ENCODE peak calls at places on chromosomes 13 and 19, in six cellular contexts. One of them, this sample, is unnamed.

GRCh38 chr13:54965881-54966280 is 1937.3 kb downstream of the OLFM4 start:
- DNase-seq in activated CD8-positive, alpha-beta memory T cell treated with anti-CD3 and anti-CD28 coated beads for 4 hours: no peak
- DNase-seq in stimulated activated CD4-positive, alpha-beta T cell treated with anti-CD3 and anti-CD28 coated beads, Interleukin-1b, Interleukin-23, amount 100 ng/mL, for 4 hours: no peak
- DNase-seq in GM10248: no peak
- DNase-seq in renal cortical epithelial cell: no peak
- DNase-seq in NCI-H2081: no peak
- DNase-seq in this sample: no peak

GRCh38 chr19:45271709-45272108 is 20.6 kb downstream of the MARK4 start:
- DNase-seq in activated CD8-positive, alpha-beta memory T cell treated with anti-CD3 and anti-CD28 coated beads for 4 hours: no peak
- DNase-seq in stimulated activated CD4-positive, alpha-beta T cell treated with anti-CD3 and anti-CD28 coated beads, Interleukin-1b, Interleukin-23, amount 100 ng/mL, for 4 hours: no peak
- DNase-seq in GM10248: no peak
- DNase-seq in renal cortical epithelial cell: no peak
- DNase-seq in NCI-H2081: no peak
- DNase-seq in this sample: no peak

GRCh38 chr19:50728084-50728737 is 5.0 kb downstream of the CLEC11A start:
- DNase-seq in activated CD8-positive, alpha-beta memory T cell treated with anti-CD3 and anti-CD28 coated beads for 4 hours: peak; percentile 73
- DNase-seq in stimulated activated CD4-positive, alpha-beta T cell treated with anti-CD3 and anti-CD28 coated beads, Interleukin-1b, Interleukin-23, amount 100 ng/mL, for 4 hours: peak; percentile 73
- DNase-seq in GM10248: peak; percentile 33
- DNase-seq in renal cortical epithelial cell: peak; percentile 59
- DNase-seq in NCI-H2081: no peak
- DNase-seq in this sample: peak; percentile 43

GRCh38 chr13:65724261-65724660 is 1505.9 kb downstream of the PCDH9 start:
- DNase-seq in activated CD8-positive, alpha-beta memory T cell treated with anti-CD3 and anti-CD28 coated beads for 4 hours: no peak
- DNase-seq in stimulated activated CD4-positive, alpha-beta T cell treated with anti-CD3 and anti-CD28 coated beads, Interleukin-1b, Interleukin-23, amount 100 ng/mL, for 4 hours: no peak
- DNase-seq in GM10248: no peak
- DNase-seq in renal cortical epithelial cell: no peak
- DNase-seq in NCI-H2081: no peak
- DNase-seq in this sample: no peak

GRCh38 chr13:76687467-76687866 is 198.7 kb downstream of the KCTD12 start:
- DNase-seq in activated CD8-positive, alpha-beta memory T cell treated with anti-CD3 and anti-CD28 coated beads for 4 hours: no peak
- DNase-seq in stimulated activated CD4-positive, alpha-beta T cell treated with anti-CD3 and anti-CD28 coated beads, Interleukin-1b, Interleukin-23, amount 100 ng/mL, for 4 hours: no peak
- DNase-seq in GM10248: no peak
- DNase-seq in renal cortical epithelial cell: no peak
- DNase-seq in NCI-H2081: no peak
- DNase-seq in this sample: no peak

GRCh38 chr13:75458696-75459422 is 23.1 kb downstream of the TBC1D4 start:
- DNase-seq in activated CD8-positive, alpha-beta memory T cell treated with anti-CD3 and anti-CD28 coated beads for 4 hours: no peak
- DNase-seq in stimulated activated CD4-positive, alpha-beta T cell treated with anti-CD3 and anti-CD28 coated beads, Interleukin-1b, Interleukin-23, amount 100 ng/mL, for 4 hours: no peak
- DNase-seq in GM10248: peak; percentile 64
- DNase-seq in renal cortical epithelial cell: peak; percentile 81
- DNase-seq in NCI-H2081: peak; percentile 85
- DNase-seq in this sample: peak; percentile 66

GRCh38 chr19:7265963-7266362 is 28.3 kb downstream of the INSR start:
- DNase-seq in activated CD8-positive, alpha-beta memory T cell treated with anti-CD3 and anti-CD28 coated beads for 4 hours: no peak
- DNase-seq in stimulated activated CD4-positive, alpha-beta T cell treated with anti-CD3 and anti-CD28 coated beads, Interleukin-1b, Interleukin-23, amount 100 ng/mL, for 4 hours: no peak
- DNase-seq in GM10248: no peak
- DNase-seq in renal cortical epithelial cell: no peak
- DNase-seq in NCI-H2081: peak; percentile 10
- DNase-seq in this sample: no peak

GRCh38 chr13:97367016-97367415 is 67.0 kb upstream of the RAP2A start:
- DNase-seq in activated CD8-positive, alpha-beta memory T cell treated with anti-CD3 and anti-CD28 coated beads for 4 hours: no peak
- DNase-seq in stimulated activated CD4-positive, alpha-beta T cell treated with anti-CD3 and anti-CD28 coated beads, Interleukin-1b, Interleukin-23, amount 100 ng/mL, for 4 hours: no peak
- DNase-seq in GM10248: no peak
- DNase-seq in renal cortical epithelial cell: peak; percentile 72
- DNase-seq in NCI-H2081: no peak
- DNase-seq in this sample: no peak

GRCh38 chr19:56294557-56294956 is 20.1 kb downstream of the ZSCAN5A start:
- DNase-seq in activated CD8-positive, alpha-beta memory T cell treated with anti-CD3 and anti-CD28 coated beads for 4 hours: no peak
- DNase-seq in stimulated activated CD4-positive, alpha-beta T cell treated with anti-CD3 and anti-CD28 coated beads, Interleukin-1b, Interleukin-23, amount 100 ng/mL, for 4 hours: no peak
- DNase-seq in GM10248: no peak
- DNase-seq in renal cortical epithelial cell: peak; percentile 13
- DNase-seq in NCI-H2081: peak; percentile 86
- DNase-seq in this sample: no peak

GRCh38 chr19:42176990-42177685 is 40.3 kb downstream of the DEDD2 start:
- DNase-seq in activated CD8-positive, alpha-beta memory T cell treated with anti-CD3 and anti-CD28 coated beads for 4 hours: peak; percentile 50
- DNase-seq in stimulated activated CD4-positive, alpha-beta T cell treated with anti-CD3 and anti-CD28 coated beads, Interleukin-1b, Interleukin-23, amount 100 ng/mL, for 4 hours: peak; percentile 73
- DNase-seq in GM10248: peak; percentile 75
- DNase-seq in renal cortical epithelial cell: peak; percentile 6
- DNase-seq in NCI-H2081: peak; percentile 78
- DNase-seq in this sample: peak; percentile 86

GRCh38 chr13:89721216-89721615 is 1626.3 kb upstream of the MIR17HG start:
- DNase-seq in activated CD8-positive, alpha-beta memory T cell treated with anti-CD3 and anti-CD28 coated beads for 4 hours: no peak
- DNase-seq in stimulated activated CD4-positive, alpha-beta T cell treated with anti-CD3 and anti-CD28 coated beads, Interleukin-1b, Interleukin-23, amount 100 ng/mL, for 4 hours: no peak
- DNase-seq in GM10248: no peak
- DNase-seq in renal cortical epithelial cell: no peak
- DNase-seq in NCI-H2081: no peak
- DNase-seq in this sample: no peak

GRCh38 chr13:46721054-46721453 is 75.9 kb downstream of the ESD start:
- DNase-seq in activated CD8-positive, alpha-beta memory T cell treated with anti-CD3 and anti-CD28 coated beads for 4 hours: peak; percentile 5
- DNase-seq in stimulated activated CD4-positive, alpha-beta T cell treated with anti-CD3 and anti-CD28 coated beads, Interleukin-1b, Interleukin-23, amount 100 ng/mL, for 4 hours: peak; percentile 18
- DNase-seq in GM10248: peak; percentile 21
- DNase-seq in renal cortical epithelial cell: peak; percentile 29
- DNase-seq in NCI-H2081: peak; percentile 4
- DNase-seq in this sample: no peak

GRCh38 chr13:74246398-74246975 is 112.3 kb upstream of the KLF12 start:
- DNase-seq in activated CD8-positive, alpha-beta memory T cell treated with anti-CD3 and anti-CD28 coated beads for 4 hours: no peak
- DNase-seq in stimulated activated CD4-positive, alpha-beta T cell treated with anti-CD3 and anti-CD28 coated beads, Interleukin-1b, Interleukin-23, amount 100 ng/mL, for 4 hours: no peak
- DNase-seq in GM10248: no peak
- DNase-seq in renal cortical epithelial cell: no peak
- DNase-seq in NCI-H2081: no peak
- DNase-seq in this sample: no peak

GRCh38 chr19:719636-720377 is 11.1 kb downstream of the PALM start:
- DNase-seq in activated CD8-positive, alpha-beta memory T cell treated with anti-CD3 and anti-CD28 coated beads for 4 hours: no peak
- DNase-seq in stimulated activated CD4-positive, alpha-beta T cell treated with anti-CD3 and anti-CD28 coated beads, Interleukin-1b, Interleukin-23, amount 100 ng/mL, for 4 hours: no peak
- DNase-seq in GM10248: no peak
- DNase-seq in renal cortical epithelial cell: no peak
- DNase-seq in NCI-H2081: no peak
- DNase-seq in this sample: no peak

GRCh38 chr13:37617162-37617561 is 18.6 kb upstream of the POSTN start:
- DNase-seq in activated CD8-positive, alpha-beta memory T cell treated with anti-CD3 and anti-CD28 coated beads for 4 hours: no peak
- DNase-seq in stimulated activated CD4-positive, alpha-beta T cell treated with anti-CD3 and anti-CD28 coated beads, Interleukin-1b, Interleukin-23, amount 100 ng/mL, for 4 hours: no peak
- DNase-seq in GM10248: no peak
- DNase-seq in renal cortical epithelial cell: peak; percentile 96
- DNase-seq in NCI-H2081: no peak
- DNase-seq in this sample: no peak

GRCh38 chr13:49450105-49450819 is 6.2 kb downstream of the SETDB2 start:
- DNase-seq in activated CD8-positive, alpha-beta memory T cell treated with anti-CD3 and anti-CD28 coated beads for 4 hours: no peak
- DNase-seq in stimulated activated CD4-positive, alpha-beta T cell treated with anti-CD3 and anti-CD28 coated beads, Interleukin-1b, Interleukin-23, amount 100 ng/mL, for 4 hours: no peak
- DNase-seq in GM10248: no peak
- DNase-seq in renal cortical epithelial cell: no peak
- DNase-seq in NCI-H2081: no peak
- DNase-seq in this sample: no peak

GRCh38 chr13:32031025-32031814 is at the start of gene FRY:
- DNase-seq in activated CD8-positive, alpha-beta memory T cell treated with anti-CD3 and anti-CD28 coated beads for 4 hours: peak; percentile 2
- DNase-seq in stimulated activated CD4-positive, alpha-beta T cell treated with anti-CD3 and anti-CD28 coated beads, Interleukin-1b, Interleukin-23, amount 100 ng/mL, for 4 hours: peak; percentile 23
- DNase-seq in GM10248: peak; percentile 75
- DNase-seq in renal cortical epithelial cell: no peak
- DNase-seq in NCI-H2081: peak; percentile 77
- DNase-seq in this sample: peak; percentile 81

GRCh38 chr19:39406656-39407393 is at the start of gene ZFP36:
- DNase-seq in activated CD8-positive, alpha-beta memory T cell treated with anti-CD3 and anti-CD28 coated beads for 4 hours: peak; percentile 80
- DNase-seq in stimulated activated CD4-positive, alpha-beta T cell treated with anti-CD3 and anti-CD28 coated beads, Interleukin-1b, Interleukin-23, amount 100 ng/mL, for 4 hours: peak; percentile 85
- DNase-seq in GM10248: peak; percentile 79
- DNase-seq in renal cortical epithelial cell: peak; percentile 55
- DNase-seq in NCI-H2081: peak; percentile 48
- DNase-seq in this sample: peak; percentile 86

GRCh38 chr19:37905936-37906867 is at the start of gene WDR87:
- DNase-seq in activated CD8-positive, alpha-beta memory T cell treated with anti-CD3 and anti-CD28 coated beads for 4 hours: no peak
- DNase-seq in stimulated activated CD4-positive, alpha-beta T cell treated with anti-CD3 and anti-CD28 coated beads, Interleukin-1b, Interleukin-23, amount 100 ng/mL, for 4 hours: peak; percentile 35
- DNase-seq in GM10248: peak; percentile 63
- DNase-seq in renal cortical epithelial cell: peak; percentile 26
- DNase-seq in NCI-H2081: peak; percentile 79
- DNase-seq in this sample: peak; percentile 75

GRCh38 chr19:1231729-1232128 is 6.1 kb downstream of the CBARP start:
- DNase-seq in activated CD8-positive, alpha-beta memory T cell treated with anti-CD3 and anti-CD28 coated beads for 4 hours: no peak
- DNase-seq in stimulated activated CD4-positive, alpha-beta T cell treated with anti-CD3 and anti-CD28 coated beads, Interleukin-1b, Interleukin-23, amount 100 ng/mL, for 4 hours: no peak
- DNase-seq in GM10248: no peak
- DNase-seq in renal cortical epithelial cell: no peak
- DNase-seq in NCI-H2081: no peak
- DNase-seq in this sample: no peak

GRCh38 chr19:10719466-10719961 is 1.6 kb downstream of the DNM2 start:
- DNase-seq in activated CD8-positive, alpha-beta memory T cell treated with anti-CD3 and anti-CD28 coated beads for 4 hours: no peak
- DNase-seq in stimulated activated CD4-positive, alpha-beta T cell treated with anti-CD3 and anti-CD28 coated beads, Interleukin-1b, Interleukin-23, amount 100 ng/mL, for 4 hours: no peak
- DNase-seq in GM10248: no peak
- DNase-seq in renal cortical epithelial cell: no peak
- DNase-seq in NCI-H2081: no peak
- DNase-seq in this sample: no peak

GRCh38 chr19:44401108-44401786 is at the start of gene ZNF285:
- DNase-seq in activated CD8-positive, alpha-beta memory T cell treated with anti-CD3 and anti-CD28 coated beads for 4 hours: peak; percentile 48
- DNase-seq in stimulated activated CD4-positive, alpha-beta T cell treated with anti-CD3 and anti-CD28 coated beads, Interleukin-1b, Interleukin-23, amount 100 ng/mL, for 4 hours: peak; percentile 63
- DNase-seq in GM10248: peak; percentile 57
- DNase-seq in renal cortical epithelial cell: peak; percentile 92
- DNase-seq in NCI-H2081: no peak
- DNase-seq in this sample: peak; percentile 78

GRCh38 chr13:40813662-40814454 is 24.4 kb downstream of the SLC25A15 start:
- DNase-seq in activated CD8-positive, alpha-beta memory T cell treated with anti-CD3 and anti-CD28 coated beads for 4 hours: no peak
- DNase-seq in stimulated activated CD4-positive, alpha-beta T cell treated with anti-CD3 and anti-CD28 coated beads, Interleukin-1b, Interleukin-23, amount 100 ng/mL, for 4 hours: no peak
- DNase-seq in GM10248: peak; percentile 59
- DNase-seq in renal cortical epithelial cell: peak; percentile 44
- DNase-seq in NCI-H2081: no peak
- DNase-seq in this sample: peak; percentile 63

GRCh38 chr13:41352935-41353801 is 42.1 kb downstream of the NAA16 start:
- DNase-seq in activated CD8-positive, alpha-beta memory T cell treated with anti-CD3 and anti-CD28 coated beads for 4 hours: peak; percentile 22
- DNase-seq in stimulated activated CD4-positive, alpha-beta T cell treated with anti-CD3 and anti-CD28 coated beads, Interleukin-1b, Interleukin-23, amount 100 ng/mL, for 4 hours: no peak
- DNase-seq in GM10248: peak; percentile 62
- DNase-seq in renal cortical epithelial cell: peak; percentile 67
- DNase-seq in NCI-H2081: no peak
- DNase-seq in this sample: peak; percentile 66

GRCh38 chr13:46595136-46595917 is 42.4 kb downstream of the LRCH1 start:
- DNase-seq in activated CD8-positive, alpha-beta memory T cell treated with anti-CD3 and anti-CD28 coated beads for 4 hours: no peak
- DNase-seq in stimulated activated CD4-positive, alpha-beta T cell treated with anti-CD3 and anti-CD28 coated beads, Interleukin-1b, Interleukin-23, amount 100 ng/mL, for 4 hours: no peak
- DNase-seq in GM10248: no peak
- DNase-seq in renal cortical epithelial cell: peak; percentile 92
- DNase-seq in NCI-H2081: no peak
- DNase-seq in this sample: no peak

GRCh38 chr19:45798995-45799517 is 6.4 kb upstream of the DMWD start:
- DNase-seq in activated CD8-positive, alpha-beta memory T cell treated with anti-CD3 and anti-CD28 coated beads for 4 hours: peak; percentile 27
- DNase-seq in stimulated activated CD4-positive, alpha-beta T cell treated with anti-CD3 and anti-CD28 coated beads, Interleukin-1b, Interleukin-23, amount 100 ng/mL, for 4 hours: peak; percentile 49
- DNase-seq in GM10248: peak; percentile 81
- DNase-seq in renal cortical epithelial cell: peak; percentile 79
- DNase-seq in NCI-H2081: peak; percentile 79
- DNase-seq in this sample: peak; percentile 84

GRCh38 chr13:48194392-48194754 is 38.6 kb upstream of the ITM2B start:
- DNase-seq in activated CD8-positive, alpha-beta memory T cell treated with anti-CD3 and anti-CD28 coated beads for 4 hours: no peak
- DNase-seq in stimulated activated CD4-positive, alpha-beta T cell treated with anti-CD3 and anti-CD28 coated beads, Interleukin-1b, Interleukin-23, amount 100 ng/mL, for 4 hours: no peak
- DNase-seq in GM10248: peak; percentile 37
- DNase-seq in renal cortical epithelial cell: peak; percentile 46
- DNase-seq in NCI-H2081: no peak
- DNase-seq in this sample: peak; percentile 30

GRCh38 chr19:51043497-51043896 is 8.7 kb upstream of the KLK12 start:
- DNase-seq in activated CD8-positive, alpha-beta memory T cell treated with anti-CD3 and anti-CD28 coated beads for 4 hours: no peak
- DNase-seq in stimulated activated CD4-positive, alpha-beta T cell treated with anti-CD3 and anti-CD28 coated beads, Interleukin-1b, Interleukin-23, amount 100 ng/mL, for 4 hours: no peak
- DNase-seq in GM10248: no peak
- DNase-seq in renal cortical epithelial cell: no peak
- DNase-seq in NCI-H2081: no peak
- DNase-seq in this sample: no peak

GRCh38 chr13:72495681-72496080 is 231.7 kb downstream of the MZT1 start:
- DNase-seq in activated CD8-positive, alpha-beta memory T cell treated with anti-CD3 and anti-CD28 coated beads for 4 hours: no peak
- DNase-seq in stimulated activated CD4-positive, alpha-beta T cell treated with anti-CD3 and anti-CD28 coated beads, Interleukin-1b, Interleukin-23, amount 100 ng/mL, for 4 hours: no peak
- DNase-seq in GM10248: no peak
- DNase-seq in renal cortical epithelial cell: no peak
- DNase-seq in NCI-H2081: no peak
- DNase-seq in this sample: no peak

GRCh38 chr19:35002037-35002535 is 2.0 kb downstream of the GRAMD1A start:
- DNase-seq in activated CD8-positive, alpha-beta memory T cell treated with anti-CD3 and anti-CD28 coated beads for 4 hours: no peak
- DNase-seq in stimulated activated CD4-positive, alpha-beta T cell treated with anti-CD3 and anti-CD28 coated beads, Interleukin-1b, Interleukin-23, amount 100 ng/mL, for 4 hours: no peak
- DNase-seq in GM10248: no peak
- DNase-seq in renal cortical epithelial cell: no peak
- DNase-seq in NCI-H2081: no peak
- DNase-seq in this sample: no peak

GRCh38 chr19:35346193-35347052 is 1.3 kb upstream of the FFAR1 start:
- DNase-seq in activated CD8-positive, alpha-beta memory T cell treated with anti-CD3 and anti-CD28 coated beads for 4 hours: peak; percentile 33
- DNase-seq in stimulated activated CD4-positive, alpha-beta T cell treated with anti-CD3 and anti-CD28 coated beads, Interleukin-1b, Interleukin-23, amount 100 ng/mL, for 4 hours: peak; percentile 64
- DNase-seq in GM10248: peak; percentile 78
- DNase-seq in renal cortical epithelial cell: no peak
- DNase-seq in NCI-H2081: no peak
- DNase-seq in this sample: peak; percentile 84

GRCh38 chr19:9996541-9996940 is 13.8 kb downstream of the COL5A3 start:
- DNase-seq in activated CD8-positive, alpha-beta memory T cell treated with anti-CD3 and anti-CD28 coated beads for 4 hours: no peak
- DNase-seq in stimulated activated CD4-positive, alpha-beta T cell treated with anti-CD3 and anti-CD28 coated beads, Interleukin-1b, Interleukin-23, amount 100 ng/mL, for 4 hours: no peak
- DNase-seq in GM10248: no peak
- DNase-seq in renal cortical epithelial cell: no peak
- DNase-seq in NCI-H2081: no peak
- DNase-seq in this sample: no peak

GRCh38 chr13:31945202-31945978 is 86.2 kb upstream of the FRY start:
- DNase-seq in activated CD8-positive, alpha-beta memory T cell treated with anti-CD3 and anti-CD28 coated beads for 4 hours: no peak
- DNase-seq in stimulated activated CD4-positive, alpha-beta T cell treated with anti-CD3 and anti-CD28 coated beads, Interleukin-1b, Interleukin-23, amount 100 ng/mL, for 4 hours: no peak
- DNase-seq in GM10248: no peak
- DNase-seq in renal cortical epithelial cell: peak; percentile 97
- DNase-seq in NCI-H2081: peak; percentile 59
- DNase-seq in this sample: no peak

GRCh38 chr13:110445722-110446569 is 115.6 kb downstream of the RAB20 start:
- DNase-seq in activated CD8-positive, alpha-beta memory T cell treated with anti-CD3 and anti-CD28 coated beads for 4 hours: no peak
- DNase-seq in stimulated activated CD4-positive, alpha-beta T cell treated with anti-CD3 and anti-CD28 coated beads, Interleukin-1b, Interleukin-23, amount 100 ng/mL, for 4 hours: no peak
- DNase-seq in GM10248: no peak
- DNase-seq in renal cortical epithelial cell: no peak
- DNase-seq in NCI-H2081: no peak
- DNase-seq in this sample: no peak

GRCh38 chr19:50328257-50329145 is 676 bp downstream of the KCNC3 start:
- DNase-seq in activated CD8-positive, alpha-beta memory T cell treated with anti-CD3 and anti-CD28 coated beads for 4 hours: no peak
- DNase-seq in stimulated activated CD4-positive, alpha-beta T cell treated with anti-CD3 and anti-CD28 coated beads, Interleukin-1b, Interleukin-23, amount 100 ng/mL, for 4 hours: peak; percentile 46
- DNase-seq in GM10248: peak; percentile 37
- DNase-seq in renal cortical epithelial cell: no peak
- DNase-seq in NCI-H2081: no peak
- DNase-seq in this sample: peak; percentile 51

GRCh38 chr19:46416077-46416709 is 2.8 kb upstream of the CCDC8 start:
- DNase-seq in activated CD8-positive, alpha-beta memory T cell treated with anti-CD3 and anti-CD28 coated beads for 4 hours: peak; percentile 22
- DNase-seq in stimulated activated CD4-positive, alpha-beta T cell treated with anti-CD3 and anti-CD28 coated beads, Interleukin-1b, Interleukin-23, amount 100 ng/mL, for 4 hours: no peak
- DNase-seq in GM10248: peak; percentile 57
- DNase-seq in renal cortical epithelial cell: peak; percentile 82
- DNase-seq in NCI-H2081: peak; percentile 52
- DNase-seq in this sample: no peak